ENCODE peak calls at places on chromosomes 16 and 17, in seven cellular contexts. K is H1, H is K562, L is HCT116, V is GM12878, I is A549, X is HepG2. Z is an unnamed sample.

GRCh38 chr16:4660454-4661007 is 32.8 kb upstream of the NUDT16L1 start:
- DNase-seq in K (no peak), H (peak; percentile 19), L (no peak), V (no peak), I (no peak), X (peak; percentile 84), Z (peak; percentile 19)

GRCh38 chr16:50248845-50249244 is 17.5 kb upstream of the ADCY7 start:
- DNase-seq in K (no peak), H (no peak), L (no peak), V (no peak), I (no peak), X (no peak), Z (no peak)

GRCh38 chr17:38428643-38429371 is 543 bp downstream of the ARHGAP23 start:
- DNase-seq in K (peak; percentile 70), H (no peak), L (no peak), V (no peak), I (peak; percentile 67), X (no peak), Z (peak; percentile 56)

GRCh38 chr17:83053779-83054451 is 25.5 kb upstream of the METRNL start:
- DNase-seq in K (peak; percentile 36), H (peak; percentile 64), L (no peak), V (no peak), I (no peak), X (no peak), Z (no peak)

GRCh38 chr16:67752641-67753040 is 33.5 kb upstream of the GFOD2 start:
- DNase-seq in K (no peak), H (no peak), L (no peak), V (no peak), I (no peak), X (no peak), Z (no peak)

GRCh38 chr17:64502809-64503208 is 3.3 kb downstream of the DDX5 start:
- DNase-seq in K (no peak), H (no peak), L (no peak), V (no peak), I (no peak), X (no peak), Z (no peak)

GRCh38 chr17:81339180-81339501 is 44.0 kb upstream of the SLC38A10 start:
- DNase-seq in K (peak; percentile 55), H (no peak), L (no peak), V (no peak), I (no peak), X (peak; percentile 90), Z (no peak)

GRCh38 chr17:17745476-17746455 is 64.5 kb downstream of the RAI1 start:
- DNase-seq in K (no peak), H (no peak), L (no peak), V (no peak), I (no peak), X (no peak), Z (no peak)

GRCh38 chr17:68143425-68143824 is 104.4 kb upstream of the AMZ2 start:
- DNase-seq in K (peak; percentile 22), H (no peak), L (no peak), V (no peak), I (no peak), X (no peak), Z (no peak)

GRCh38 chr16:29824589-29825144 is 4.4 kb downstream of the MVP start:
- DNase-seq in K (no peak), H (no peak), L (no peak), V (no peak), I (peak; percentile 68), X (no peak), Z (peak; percentile 85)

GRCh38 chr16:51222016-51222415 is 70.9 kb upstream of the SALL1 start:
- DNase-seq in K (no peak), H (no peak), L (no peak), V (no peak), I (no peak), X (no peak), Z (no peak)

GRCh38 chr17:31321971-31322370 is 549 bp upstream of the EVI2A start:
- DNase-seq in K (no peak), H (no peak), L (no peak), V (no peak), I (no peak), X (no peak), Z (no peak)

GRCh38 chr16:76574651-76575050 is 297.4 kb downstream of the CNTNAP4 start:
- DNase-seq in K (no peak), H (no peak), L (no peak), V (no peak), I (no peak), X (peak; percentile 97), Z (no peak)

GRCh38 chr17:28725660-28726395 is at the start of gene TLCD1:
- DNase-seq in K (peak; percentile 88), H (peak; percentile 91), L (no peak), V (no peak), I (peak; percentile 92), X (peak; percentile 68), Z (peak; percentile 58)

GRCh38 chr16:49731911-49732310 is 124.0 kb downstream of the ZNF423 start:
- DNase-seq in K (no peak), H (no peak), L (no peak), V (no peak), I (no peak), X (no peak), Z (no peak)

GRCh38 chr17:82367724-82368524 is 3.6 kb upstream of the UTS2R start:
- DNase-seq in K (no peak), H (peak; percentile 97), L (peak; percentile 98), V (no peak), I (no peak), X (peak; percentile 99), Z (no peak)

GRCh38 chr17:72514321-72514861 is 393.6 kb downstream of the SOX9 start:
- DNase-seq in K (no peak), H (no peak), L (no peak), V (no peak), I (no peak), X (no peak), Z (no peak)
- TF ChIP-seq POLR2A in K (no peak), H (no peak), L (no peak), V (no peak), I (no peak), X (no peak), Z (no peak)

GRCh38 chr16:65314246-65315003 is 192.6 kb upstream of the CDH11 start:
- DNase-seq in K (no peak), H (no peak), L (no peak), V (no peak), I (no peak), X (no peak), Z (no peak)

GRCh38 chr16:65309294-65309850 is 187.5 kb upstream of the CDH11 start:
- DNase-seq in K (no peak), H (no peak), L (no peak), V (no peak), I (no peak), X (no peak), Z (no peak)

GRCh38 chr16:65312071-65312470 is 190.2 kb upstream of the CDH11 start:
- DNase-seq in K (no peak), H (no peak), L (no peak), V (no peak), I (no peak), X (no peak), Z (peak; percentile 29)

GRCh38 chr16:65315004-65315398 is 193.1 kb upstream of the CDH11 start:
- DNase-seq in K (no peak), H (no peak), L (no peak), V (no peak), I (no peak), X (no peak), Z (no peak)

GRCh38 chr16:65312795-65313194 is 190.9 kb upstream of the CDH11 start:
- DNase-seq in K (no peak), H (no peak), L (no peak), V (no peak), I (no peak), X (no peak), Z (no peak)
- TF ChIP-seq MAX in K (no peak), H (no peak), L (no peak), V (no peak), I (no peak), X (no peak), Z (no peak)

GRCh38 chr17:74543406-74543805 is 2.5 kb downstream of the CD300C start:
- DNase-seq in K (no peak), H (no peak), L (no peak), V (no peak), I (no peak), X (no peak), Z (no peak)

GRCh38 chr17:74539281-74539820 is 6.6 kb downstream of the CD300C start:
- DNase-seq in K (no peak), H (no peak), L (no peak), V (no peak), I (no peak), X (no peak), Z (no peak)

GRCh38 chr17:74542166-74542565 is 3.7 kb downstream of the CD300C start:
- DNase-seq in K (no peak), H (no peak), L (no peak), V (no peak), I (no peak), X (no peak), Z (no peak)

GRCh38 chr17:74542727-74543383 is 3.1 kb downstream of the CD300C start:
- DNase-seq in K (no peak), H (no peak), L (no peak), V (no peak), I (no peak), X (no peak), Z (no peak)

DNA sequence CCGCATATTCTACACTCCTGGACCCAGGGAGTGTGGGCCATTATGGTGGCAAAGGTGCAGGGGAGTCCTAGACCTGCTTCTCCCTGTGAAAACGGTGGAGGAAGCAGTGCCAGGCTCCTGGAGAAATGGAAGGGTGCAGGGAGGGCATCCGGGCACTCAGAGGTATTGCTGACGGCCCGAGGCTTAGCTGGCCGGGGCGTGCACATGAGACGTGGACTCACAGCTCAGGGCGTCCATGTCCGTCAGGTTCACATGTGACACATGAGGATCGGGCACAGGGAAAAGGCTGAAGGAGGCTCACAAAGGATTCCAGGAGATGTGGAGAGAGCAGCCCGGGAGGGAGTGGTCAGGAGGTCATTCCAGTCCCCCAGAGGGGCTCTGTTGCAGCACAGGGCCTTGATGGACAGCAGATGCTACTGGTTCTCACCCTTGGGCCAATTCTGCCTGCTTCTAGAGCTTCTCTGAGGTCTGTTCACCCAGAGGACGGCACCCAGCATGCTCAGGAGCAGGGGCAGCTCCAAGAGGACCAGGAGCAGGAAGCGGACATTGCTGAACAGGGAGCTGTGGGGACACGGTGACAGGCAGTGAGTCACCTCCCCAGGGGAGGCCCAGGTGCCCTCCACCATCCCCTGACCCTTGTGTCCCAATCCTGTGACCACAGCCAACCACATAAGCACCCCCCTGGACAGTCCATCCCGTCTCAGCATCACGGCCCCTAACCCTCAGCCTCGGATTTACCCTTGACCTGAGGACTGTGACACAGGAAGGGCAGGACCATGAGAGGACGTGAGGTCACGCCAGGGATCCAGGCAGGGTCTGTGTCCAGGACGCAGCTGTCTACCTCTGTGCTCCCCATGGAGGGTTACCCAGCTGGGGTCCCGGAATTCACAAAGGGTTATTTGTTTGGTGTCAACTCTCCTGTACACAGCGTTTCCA is 4.5 kb downstream of the CD300C start:
- DNase-seq in K (no peak), H (no peak), L (no peak), V (no peak), I (no peak), X (no peak), Z (no peak)
- H3K9me3 ChIP-seq in K (no peaks in the 10 kb centered on the region), H (no peaks in the 10 kb centered on the region), L (no peaks in the 10 kb centered on the region), V (no peaks in the 10 kb centered on the region), I (no peaks in the 10 kb centered on the region), X (no peaks in the 10 kb centered on the region), Z (no peaks in the 10 kb centered on the region)

DNA sequence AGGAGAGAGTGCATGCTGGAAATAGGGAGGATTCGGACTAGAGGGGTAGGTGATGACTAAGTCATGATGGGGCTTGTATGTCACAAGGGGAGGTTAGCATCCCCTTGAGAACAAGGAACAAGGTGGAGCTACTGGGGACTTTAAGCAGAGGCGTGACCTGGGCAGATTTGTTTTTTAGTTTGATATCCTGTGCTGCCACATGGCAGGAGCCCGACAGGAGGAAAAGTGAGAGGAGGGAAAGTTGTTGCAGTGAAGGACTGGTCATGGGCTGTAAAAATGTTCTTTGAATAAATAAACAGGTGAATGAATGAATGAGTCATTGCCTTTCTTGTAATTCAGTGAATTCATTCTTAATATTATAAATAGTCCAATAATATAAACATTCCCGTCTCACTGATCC is 365.1 kb upstream of the CDH5 start:
- DNase-seq in K (no peak), H (no peak), L (no peak), V (no peak), I (no peak), X (no peak), Z (no peak)
- TF ChIP-seq POLR2A in K (no peak), H (no peak), L (no peak), V (no peak), I (no peak), X (no peak), Z (no peak)